ENCODE peak calls at places on chromosomes 4 and X, in five cellular contexts. E is activated gamma-delta T cell, L is erythroblast, X is lower leg skin, I is right cardiac atrium. F is an unnamed sample.

GRCh38 chr4:71406459-71406963 is 67.7 kb downstream of the SLC4A4 start:
- DNase-seq in E (no peak), L (no peak), X (no peak), I (no peak), F (no peak)

GRCh38 chr4:19983072-19983471 is 268.6 kb upstream of the SLIT2 start:
- DNase-seq in E (no peak), L (no peak), X (no peak), I (no peak), F (no peak)

GRCh38 chr4:164935363-164935762 is 42.1 kb downstream of the TRIM61 start:
- DNase-seq in E (no peak), L (no peak), X (no peak), I (no peak), F (no peak)

GRCh38 chr4:123127218-123127617 is 204.8 kb upstream of the NUDT6 start:
- DNase-seq in E (no peak), L (peak; percentile 12), X (no peak), I (no peak), F (no peak)

GRCh38 chr4:184756399-184756798 is 22.5 kb upstream of the CENPU start:
- DNase-seq in E (no peak), L (no peak), X (no peak), I (no peak), F (no peak)

GRCh38 chr4:4416981-4417380 is 30.1 kb downstream of the NSG1 start:
- DNase-seq in E (no peak), L (no peak), X (no peak), I (no peak), F (peak; percentile 40)

GRCh38 chr4:87555751-87556619 is 26.8 kb upstream of the SPARCL1 start:
- DNase-seq in E (no peak), L (no peak), X (no peak), I (no peak), F (no peak)

GRCh38 chr4:52244103-52244772 is 193.1 kb downstream of the SPATA18 start:
- DNase-seq in E (no peak), L (no peak), X (no peak), I (no peak), F (no peak)

GRCh38 chr4:5888222-5888701 is 4.6 kb downstream of the CRMP1 start:
- DNase-seq in E (no peak), L (no peak), X (no peak), I (no peak), F (peak; percentile 55)

GRCh38 chrX:78103656-78104446 is at the start of gene PGK1:
- DNase-seq in E (peak; percentile 95), L (peak; percentile 97), X (peak; percentile 92), I (peak; percentile 99), F (peak; percentile 91)

GRCh38 chrX:121135488-121136207 is 88.2 kb downstream of the GLUD2 start:
- DNase-seq in E (no peak), L (no peak), X (no peak), I (no peak), F (no peak)

GRCh38 chrX:134735015-134735414 is 76.7 kb upstream of the PLAC1 start:
- DNase-seq in E (no peak), L (no peak), X (no peak), I (no peak), F (no peak)

GRCh38 chrX:41616935-41617334 is 71.8 kb upstream of the GPR34 start:
- DNase-seq in E (no peak), L (no peak), X (no peak), I (no peak), F (no peak)

GRCh38 chrX:150941580-150941979 is 41.6 kb upstream of the HMGB3 start:
- DNase-seq in E (no peak), L (peak; percentile 55), X (no peak), I (no peak), F (no peak)

GRCh38 chrX:112513154-112513553 is 166.6 kb downstream of the LHFPL1 start:
- DNase-seq in E (no peak), L (no peak), X (peak; percentile 15), I (no peak), F (no peak)

GRCh38 chrX:129679856-129680255 is 25.1 kb upstream of the APLN start:
- DNase-seq in E (no peak), L (no peak), X (no peak), I (no peak), F (no peak)

GRCh38 chr4:106816501-106816900 is 219.6 kb downstream of the DKK2 start:
- DNase-seq in E (no peak), L (no peak), X (no peak), I (no peak), F (no peak)

GRCh38 chr4:15117270-15117946 is 115.1 kb downstream of the CPEB2 start:
- DNase-seq in E (no peak), L (no peak), X (no peak), I (no peak), F (no peak)

GRCh38 chr4:74944354-74944793 is 11.5 kb downstream of the PARM1 start:
- DNase-seq in E (no peak), L (no peak), X (no peak), I (no peak), F (no peak)

GRCh38 chrX:56788717-56789122 is 59.7 kb downstream of the NBDY start:
- DNase-seq in E (no peak), L (peak; percentile 31), X (no peak), I (no peak), F (peak; percentile 81)

GRCh38 chr4:147958459-147959065 is 226.7 kb downstream of the ARHGAP10 start:
- DNase-seq in E (no peak), L (no peak), X (no peak), I (no peak), F (peak; percentile 76)

GRCh38 chr4:26576171-26576829 is 7.6 kb upstream of the TBC1D19 start:
- DNase-seq in E (no peak), L (no peak), X (no peak), I (peak; percentile 54), F (no peak)

GRCh38 chr4:156390599-156391296 is 437.1 kb upstream of the CTSO start:
- DNase-seq in E (no peak), L (no peak), X (no peak), I (no peak), F (no peak)

GRCh38 chrX:40172980-40173661 is 75.4 kb upstream of the BCOR start:
- DNase-seq in E (no peak), L (no peak), X (no peak), I (no peak), F (no peak)

GRCh38 chrX:123603516-123603915 is 129.3 kb downstream of the THOC2 start:
- DNase-seq in E (no peak), L (no peak), X (no peak), I (no peak), F (no peak)

GRCh38 chr4:123379392-123379791 is 17.2 kb upstream of the SPRY1 start:
- DNase-seq in E (no peak), L (no peak), X (no peak), I (no peak), F (no peak)

F was measured in G401.